ENCODE peak calls at places on chromosomes 1 and 21, in four cellular contexts. J, W, X and H are unnamed samples.

GRCh38 chr1:26911399-26912146 is 2.2 kb downstream of the NR0B2 start:
- DNase-seq in J (no peak), W (no peak), X (no peak), H (no peak)

GRCh38 chr21:38159355-38159754 is 97.4 kb upstream of the KCNJ15 start:
- DNase-seq in J (peak; percentile 19), W (peak; percentile 87), X (peak; percentile 72), H (peak; percentile 84)

GRCh38 chr1:57124170-57124569 is 158.4 kb upstream of the C8B start:
- DNase-seq in J (no peak), W (no peak), X (no peak), H (no peak)

GRCh38 chr21:46207920-46208571 is 20.5 kb downstream of the LSS start:
- DNase-seq in J (no peak), W (no peak), X (no peak), H (no peak)

GRCh38 chr1:30706528-30706927 is 16.9 kb downstream of the MATN1 start:
- DNase-seq in J (no peak), W (no peak), X (no peak), H (peak; percentile 29)

GRCh38 chr1:92924501-92924900 is 36.8 kb downstream of the DIPK1A start:
- DNase-seq in J (no peak), W (no peak), X (no peak), H (no peak)

GRCh38 chr1:244046907-244047738 is 4.0 kb upstream of the ZBTB18 start:
- DNase-seq in J (peak; percentile 45), W (no peak), X (no peak), H (peak; percentile 31)

GRCh38 chr1:17304155-17304826 is 3.7 kb upstream of the PADI4 start:
- DNase-seq in J (no peak), W (no peak), X (no peak), H (no peak)

GRCh38 chr1:27102707-27103468 is 52.0 kb downstream of the SLC9A1 start:
- DNase-seq in J (no peak), W (peak; percentile 89), X (peak; percentile 100), H (peak; percentile 40)

GRCh38 chr1:203478231-203478630 is 2.6 kb downstream of the PRELP start:
- DNase-seq in J (no peak), W (no peak), X (no peak), H (no peak)

GRCh38 chr21:23801292-23801691 is 1806.0 kb downstream of the MRPL39 start:
- DNase-seq in J (no peak), W (no peak), X (no peak), H (no peak)

GRCh38 chr1:218718977-218719376 is 373.8 kb downstream of the TGFB2 start:
- DNase-seq in J (no peak), W (no peak), X (no peak), H (peak; percentile 98)

GRCh38 chr1:218715961-218716669 is 371.0 kb downstream of the TGFB2 start:
- DNase-seq in J (no peak), W (no peak), X (no peak), H (peak; percentile 32)

GRCh38 chr1:218717611-218718010 is 372.5 kb downstream of the TGFB2 start:
- DNase-seq in J (no peak), W (no peak), X (no peak), H (peak; percentile 81)

DNA sequence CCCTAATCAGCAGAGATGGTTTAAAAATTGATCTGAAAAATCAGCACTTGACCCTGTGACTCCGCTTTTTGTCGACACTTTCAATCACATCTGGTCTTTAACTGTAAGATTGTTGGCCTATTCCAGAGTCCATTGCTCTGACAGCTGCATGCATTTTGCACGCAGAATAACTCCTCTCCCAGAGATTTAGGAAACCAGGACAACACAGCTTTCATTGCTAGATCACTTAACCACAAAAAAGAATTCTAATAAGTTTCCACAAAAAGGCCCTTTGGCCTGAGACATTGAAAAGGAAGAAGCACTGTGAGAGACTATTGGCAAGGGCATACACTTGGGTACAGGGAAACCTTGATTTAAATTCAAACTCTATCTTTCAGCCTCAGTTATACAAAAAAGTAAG is 373.1 kb downstream of the TGFB2 start:
- DNase-seq in J (no peak), W (no peak), X (no peak), H (peak; percentile 37)
- TF ChIP-seq CHD1 in J (no peak), W (no peak), X (no peak), H (no peak)

DNA sequence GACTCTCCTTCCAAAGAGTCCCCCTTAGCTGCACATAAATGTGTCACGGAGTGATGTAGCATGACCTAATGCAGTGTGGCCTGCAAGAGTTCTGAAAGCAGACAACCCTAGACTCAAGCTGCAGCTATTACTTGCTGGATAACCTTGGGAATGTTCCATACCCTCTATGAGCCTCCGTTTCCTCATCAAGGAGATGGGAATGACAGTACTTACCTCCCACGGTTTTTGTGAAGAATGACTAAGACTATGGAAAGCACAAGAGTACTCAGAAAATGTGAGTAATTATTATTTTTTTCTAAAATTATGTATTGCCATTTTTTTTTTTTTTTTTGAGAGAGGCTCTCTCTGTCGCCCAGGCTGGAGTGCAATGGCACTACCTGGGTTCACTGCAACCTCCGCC is 3.0 kb downstream of the TTC39A start:
- DNase-seq in J (no peak), W (no peak), X (no peak), H (peak; percentile 47)
- TF ChIP-seq CHD1 in J (no peak), W (no peak), X (no peak), H (no peak)

GRCh38 chr1:106120789-106121188 is 935.7 kb upstream of the PRMT6 start:
- DNase-seq in J (no peak), W (no peak), X (no peak), H (no peak)
- TF ChIP-seq CHD1 in J (no peak), W (no peak), X (no peak), H (no peak)

DNA sequence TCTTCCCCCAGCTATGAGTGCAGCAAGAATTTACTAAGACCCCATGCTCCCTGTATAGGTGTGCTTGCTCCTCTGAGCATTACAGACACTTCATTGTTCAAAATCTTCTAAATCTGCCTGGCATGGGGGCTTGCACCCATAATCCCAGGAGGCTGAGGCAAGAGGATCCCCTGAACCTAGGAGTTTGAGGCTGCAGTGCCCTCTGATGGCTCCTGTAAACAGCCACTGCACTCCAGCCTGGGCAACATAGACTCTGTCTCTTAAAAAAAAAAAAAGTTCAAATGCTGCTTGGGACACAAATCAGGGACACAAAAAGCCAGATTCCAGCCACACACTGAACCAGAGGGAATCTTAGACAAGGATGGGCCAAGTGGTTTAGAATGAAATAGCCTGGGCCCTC is 3.4 kb upstream of the ACOT7 start:
- DNase-seq in J (no peak), W (no peak), X (no peak), H (no peak)
- TF ChIP-seq CHD1 in J (no peak), W (no peak), X (no peak), H (no peak)

DNA sequence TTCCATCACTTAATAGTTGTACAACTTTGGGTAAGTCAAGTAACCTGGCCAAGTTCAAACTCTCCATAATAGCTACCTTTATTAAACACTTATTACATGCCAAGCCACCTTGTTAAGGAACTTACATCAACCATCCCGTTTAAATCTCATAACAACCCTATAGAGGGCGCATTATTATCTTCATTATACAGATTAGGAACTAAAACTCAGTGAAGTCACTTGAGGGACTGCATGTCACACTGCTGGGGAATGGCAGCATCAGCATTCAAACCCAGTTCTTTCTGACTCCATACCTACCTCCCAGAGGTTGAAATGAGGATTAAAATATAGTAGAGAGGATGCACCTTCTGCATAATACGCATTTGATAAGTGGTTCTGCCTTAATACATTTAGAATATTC is 47.1 kb upstream of the PLA2G2C start:
- DNase-seq in J (no peak), W (no peak), X (no peak), H (peak; percentile 38)
- TF ChIP-seq CHD1 in J (no peak), W (no peak), X (no peak), H (no peak)

DNA sequence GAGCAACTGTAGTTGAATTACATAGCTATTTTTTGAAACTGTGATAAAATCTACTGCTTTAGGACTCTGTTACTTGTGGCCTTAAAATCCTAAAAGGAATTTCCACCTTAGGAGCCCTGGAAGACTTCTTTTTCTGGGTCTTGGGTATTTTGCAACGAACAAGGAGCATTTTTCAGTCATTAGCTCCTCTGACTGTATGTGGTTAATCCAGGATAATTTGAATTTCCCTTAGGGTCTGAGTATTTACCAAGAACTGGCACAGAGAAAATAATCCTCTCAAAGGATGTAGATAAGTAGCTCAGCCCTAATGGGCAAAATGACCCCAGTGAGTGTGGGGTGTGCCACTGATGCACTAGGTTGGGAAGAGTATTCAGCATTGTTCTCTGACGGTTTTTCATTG is 170.4 kb downstream of the VAV3 start:
- DNase-seq in J (no peak), W (no peak), X (no peak), H (no peak)
- TF ChIP-seq CHD1 in J (no peak), W (no peak), X (no peak), H (no peak)

GRCh38 chr1:240487493-240487892 is 124.5 kb downstream of the GREM2 start:
- DNase-seq in J (no peak), W (no peak), X (no peak), H (no peak)

GRCh38 chr1:240486596-240486995 is 125.4 kb downstream of the GREM2 start:
- DNase-seq in J (no peak), W (no peak), X (no peak), H (no peak)

GRCh38 chr1:240484804-240485441 is 127.0 kb downstream of the GREM2 start:
- DNase-seq in J (no peak), W (no peak), X (no peak), H (no peak)
- TF ChIP-seq CHD1 in J (no peak), W (no peak), X (no peak), H (no peak)

GRCh38 chr21:27045281-27045985 is 78.5 kb upstream of the ADAMTS5 start:
- DNase-seq in J (no peak), W (no peak), X (no peak), H (no peak)
- TF ChIP-seq CHD1 in J (no peak), W (no peak), X (no peak), H (no peak)

GRCh38 chr21:14267071-14267470 is 51.1 kb downstream of the RBM11 start:
- DNase-seq in J (no peak), W (no peak), X (no peak), H (no peak)
- TF ChIP-seq CHD1 in J (no peak), W (no peak), X (no peak), H (no peak)